ENCODE peak calls at places on chromosomes 12 and 14, in five cellular contexts. One of them, this sample, is unnamed.

GRCh38 chr12:127191124-127191523 is 1075.8 kb upstream of the TMEM132C start:
- DNase-seq in suprapubic skin: no peak
- DNase-seq in GM12878: no peak
- DNase-seq in K562: no peak
- DNase-seq in stomach: no peak
- DNase-seq in this sample: no peak

GRCh38 chr12:112112423-112113132 is 4.0 kb upstream of the NAA25 start:
- DNase-seq in K562: no peak
- DNase-seq in GM12878: no peak
- DNase-seq in suprapubic skin: peak; percentile 44
- DNase-seq in stomach: peak; percentile 85
- DNase-seq in this sample: no peak

GRCh38 chr12:11688379-11688778 is 38.9 kb downstream of the ETV6 start:
- DNase-seq in GM12878: no peak
- DNase-seq in suprapubic skin: no peak
- DNase-seq in K562: no peak
- DNase-seq in stomach: no peak
- DNase-seq in this sample: no peak

GRCh38 chr14:99246536-99247083 is 25.4 kb downstream of the BCL11B start:
- DNase-seq in GM12878: no peak
- DNase-seq in K562: no peak
- DNase-seq in suprapubic skin: peak; percentile 63
- DNase-seq in stomach: no peak
- DNase-seq in this sample: no peak

GRCh38 chr12:70543444-70543843 is 93.8 kb downstream of the PTPRB start:
- DNase-seq in stomach: no peak
- DNase-seq in GM12878: no peak
- DNase-seq in K562: no peak
- DNase-seq in suprapubic skin: no peak
- DNase-seq in this sample: no peak

GRCh38 chr12:124466200-124467128 is 100.9 kb downstream of the NCOR2 start:
- DNase-seq in suprapubic skin: peak; percentile 71
- DNase-seq in GM12878: no peak
- DNase-seq in K562: no peak
- DNase-seq in stomach: peak; percentile 57
- DNase-seq in this sample: peak; percentile 66

GRCh38 chr14:101134161-101134631 is 230.7 kb upstream of the RTL1 start:
- DNase-seq in stomach: no peak
- DNase-seq in K562: no peak
- DNase-seq in GM12878: no peak
- DNase-seq in suprapubic skin: no peak
- DNase-seq in this sample: no peak

GRCh38 chr12:57740656-57741412 is 2.3 kb upstream of the AGAP2 start:
- DNase-seq in stomach: no peak
- DNase-seq in suprapubic skin: no peak
- DNase-seq in K562: no peak
- DNase-seq in GM12878: peak; percentile 53
- DNase-seq in this sample: peak; percentile 58

GRCh38 chr14:21506557-21506956 is 4.6 kb downstream of the METTL3 start:
- DNase-seq in GM12878: no peak
- DNase-seq in suprapubic skin: no peak
- DNase-seq in K562: no peak
- DNase-seq in stomach: no peak
- DNase-seq in this sample: no peak

GRCh38 chr12:52380271-52380694 is 5.2 kb downstream of the KRT84 start:
- DNase-seq in GM12878: no peak
- DNase-seq in stomach: peak; percentile 57
- DNase-seq in suprapubic skin: no peak
- DNase-seq in K562: peak; percentile 18
- DNase-seq in this sample: peak; percentile 44

GRCh38 chr14:73242274-73242960 is 5.1 kb downstream of the PAPLN start:
- DNase-seq in stomach: no peak
- DNase-seq in suprapubic skin: no peak
- DNase-seq in GM12878: peak; percentile 42
- DNase-seq in K562: no peak
- DNase-seq in this sample: no peak

GRCh38 chr14:20332386-20332945 is 613 bp downstream of the CCNB1IP1 start:
- DNase-seq in GM12878: no peak
- DNase-seq in K562: peak; percentile 13
- DNase-seq in suprapubic skin: no peak
- DNase-seq in stomach: no peak
- DNase-seq in this sample: peak; percentile 11
- TF ChIP-seq EP300 in GM12878: no peak
- TF ChIP-seq EP300 in K562: no peak
- TF ChIP-seq EP300 in suprapubic skin: no peak
- TF ChIP-seq EP300 in stomach: no peak
- TF ChIP-seq EP300 in this sample: no peak

GRCh38 chr12:122862872-122863701 is 27.8 kb downstream of the HIP1R start:
- DNase-seq in GM12878: no peak
- DNase-seq in suprapubic skin: peak; percentile 85
- DNase-seq in K562: no peak
- DNase-seq in stomach: peak; percentile 77
- DNase-seq in this sample: peak; percentile 90

GRCh38 chr12:122861586-122861970 is 26.3 kb downstream of the HIP1R start:
- DNase-seq in K562: no peak
- DNase-seq in stomach: no peak
- DNase-seq in GM12878: no peak
- DNase-seq in suprapubic skin: no peak
- DNase-seq in this sample: no peak

GRCh38 chr12:122860854-122861585 is 25.8 kb downstream of the HIP1R start:
- DNase-seq in K562: no peak
- DNase-seq in suprapubic skin: peak; percentile 68
- DNase-seq in GM12878: no peak
- DNase-seq in stomach: no peak
- DNase-seq in this sample: no peak

GRCh38 chr12:122860052-122860853 is 25.0 kb downstream of the HIP1R start:
- DNase-seq in GM12878: no peak
- DNase-seq in K562: peak; percentile 80
- DNase-seq in suprapubic skin: peak; percentile 93
- DNase-seq in stomach: peak; percentile 87
- DNase-seq in this sample: peak; percentile 91

DNA sequence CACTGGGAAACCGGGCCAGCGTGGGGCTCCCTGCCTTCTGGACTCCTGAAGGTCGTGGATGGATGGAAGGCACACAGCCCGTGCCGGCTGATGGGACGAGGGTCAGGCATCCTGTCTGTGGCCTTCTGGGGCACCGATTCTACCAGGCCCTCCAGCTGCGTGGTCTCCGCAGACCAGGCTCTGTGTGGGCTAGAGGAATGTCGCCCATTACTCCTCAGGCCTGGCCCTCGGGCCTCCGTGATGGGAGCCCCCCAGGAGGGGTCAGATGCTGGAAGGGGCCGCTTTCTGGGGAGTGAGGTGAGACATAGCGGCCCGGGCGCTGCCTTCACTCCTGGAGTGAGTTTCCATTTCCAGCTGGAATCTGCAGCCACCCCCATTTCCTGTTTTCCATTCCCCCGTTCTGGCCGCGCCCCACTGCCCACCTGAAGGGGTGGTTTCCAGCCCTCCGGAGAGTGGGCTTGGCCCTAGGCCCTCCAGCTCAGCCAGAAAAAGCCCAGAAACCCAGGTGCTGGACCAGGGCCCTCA is 26.9 kb downstream of the HIP1R start:
- DNase-seq in suprapubic skin: peak; percentile 66
- DNase-seq in GM12878: no peak
- DNase-seq in stomach: no peak
- DNase-seq in K562: no peak
- DNase-seq in this sample: no peak
- TF ChIP-seq POLR2AphosphoS5 in suprapubic skin: no peak
- TF ChIP-seq POLR2AphosphoS5 in GM12878: no peak
- TF ChIP-seq POLR2AphosphoS5 in stomach: no peak
- TF ChIP-seq POLR2AphosphoS5 in K562: no peak
- TF ChIP-seq POLR2AphosphoS5 in this sample: no peak

GRCh38 chr12:54386781-54387467 is 2.4 kb upstream of the ZNF385A start:
- DNase-seq in K562: no peak
- DNase-seq in stomach: no peak
- DNase-seq in suprapubic skin: no peak
- DNase-seq in GM12878: no peak
- DNase-seq in this sample: no peak
- H3K27ac ChIP-seq in K562: peak overlapping the region; percentile 62
- H3K27ac ChIP-seq in stomach: no peak overlapping the region
- H3K27ac ChIP-seq in suprapubic skin: peak overlapping the region; percentile 84
- H3K27ac ChIP-seq in GM12878: no peak overlapping the region
- H3K27ac ChIP-seq in this sample: no peak overlapping the region

DNA sequence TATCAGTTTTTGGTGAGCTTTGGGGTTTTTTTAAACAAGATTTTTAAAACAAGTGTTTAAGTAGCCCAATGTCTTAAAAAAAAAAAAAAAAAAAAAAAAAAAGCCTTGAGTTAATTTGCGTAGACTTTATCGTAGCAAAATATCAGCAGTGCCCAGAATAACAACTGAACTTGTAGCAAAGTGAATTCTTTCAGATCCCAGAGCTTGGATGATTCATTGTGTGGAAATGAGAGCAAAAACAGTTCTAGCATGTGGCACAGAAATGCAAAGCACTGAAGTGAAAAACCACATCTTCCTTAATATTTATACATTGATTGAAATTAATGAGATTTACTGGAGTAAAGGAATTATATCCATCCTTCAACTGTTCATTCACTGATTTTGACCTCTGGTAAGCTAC is 258.1 kb downstream of the EGLN3 start:
- DNase-seq in stomach: no peak
- DNase-seq in K562: no peak
- DNase-seq in suprapubic skin: no peak
- DNase-seq in GM12878: no peak
- DNase-seq in this sample: no peak
- TF ChIP-seq EP300 in stomach: no peak
- TF ChIP-seq EP300 in K562: no peak
- TF ChIP-seq EP300 in suprapubic skin: no peak
- TF ChIP-seq EP300 in GM12878: no peak
- TF ChIP-seq EP300 in this sample: no peak

This sample was measured in transverse colon.